ENCODE peak calls at places on chromosomes 5 and 9, in nine cellular contexts. One of them, this sample, is unnamed.

GRCh38 chr5:172028167-172028566 is 21.7 kb upstream of the FBXW11 start:
- DNase-seq in right atrium auricular region: no peak
- DNase-seq in fibroblast of the aortic adventitia: no peak
- DNase-seq in hepatocyte: no peak
- DNase-seq in K562: no peak
- DNase-seq in CD8-positive, alpha-beta T cell: no peak
- DNase-seq in dorsolateral prefrontal cortex: no peak
- DNase-seq in sigmoid colon: no peak
- DNase-seq in adrenal gland: no peak
- DNase-seq in this sample: no peak

GRCh38 chr5:171750316-171750788 is 35.3 kb upstream of the SMIM23 start:
- DNase-seq in CD8-positive, alpha-beta T cell: no peak
- DNase-seq in fibroblast of the aortic adventitia: peak; percentile 64
- DNase-seq in right atrium auricular region: peak; percentile 85
- DNase-seq in K562: no peak
- DNase-seq in adrenal gland: peak; percentile 31
- DNase-seq in dorsolateral prefrontal cortex: no peak
- DNase-seq in hepatocyte: no peak
- DNase-seq in sigmoid colon: no peak
- DNase-seq in this sample: no peak

GRCh38 chr9:133726401-133727276 is 11.5 kb downstream of the SARDH start:
- DNase-seq in CD8-positive, alpha-beta T cell: peak; percentile 41
- DNase-seq in fibroblast of the aortic adventitia: peak; percentile 48
- DNase-seq in K562: peak; percentile 73
- DNase-seq in adrenal gland: peak; percentile 57
- DNase-seq in sigmoid colon: peak; percentile 74
- DNase-seq in hepatocyte: peak; percentile 80
- DNase-seq in dorsolateral prefrontal cortex: peak; percentile 82
- DNase-seq in right atrium auricular region: no peak
- DNase-seq in this sample: peak; percentile 46

GRCh38 chr9:119967867-119968535 is 598.8 kb upstream of the BRINP1 start:
- DNase-seq in dorsolateral prefrontal cortex: no peak
- DNase-seq in hepatocyte: no peak
- DNase-seq in fibroblast of the aortic adventitia: no peak
- DNase-seq in K562: no peak
- DNase-seq in right atrium auricular region: no peak
- DNase-seq in sigmoid colon: no peak
- DNase-seq in CD8-positive, alpha-beta T cell: no peak
- DNase-seq in adrenal gland: no peak
- DNase-seq in this sample: no peak

GRCh38 chr9:86659413-86660046 is 287.8 kb downstream of the GAS1 start:
- DNase-seq in fibroblast of the aortic adventitia: no peak
- DNase-seq in adrenal gland: no peak
- DNase-seq in CD8-positive, alpha-beta T cell: no peak
- DNase-seq in K562: no peak
- DNase-seq in right atrium auricular region: no peak
- DNase-seq in dorsolateral prefrontal cortex: no peak
- DNase-seq in sigmoid colon: no peak
- DNase-seq in hepatocyte: no peak
- DNase-seq in this sample: no peak

GRCh38 chr9:84513473-84513872 is 156.1 kb upstream of the NTRK2 start:
- DNase-seq in K562: no peak
- DNase-seq in right atrium auricular region: no peak
- DNase-seq in hepatocyte: peak; percentile 29
- DNase-seq in CD8-positive, alpha-beta T cell: no peak
- DNase-seq in dorsolateral prefrontal cortex: no peak
- DNase-seq in sigmoid colon: no peak
- DNase-seq in adrenal gland: no peak
- DNase-seq in fibroblast of the aortic adventitia: no peak
- DNase-seq in this sample: no peak

GRCh38 chr9:82133973-82134372 is 145.4 kb downstream of the SPATA31D1 start:
- DNase-seq in fibroblast of the aortic adventitia: peak; percentile 54
- DNase-seq in CD8-positive, alpha-beta T cell: no peak
- DNase-seq in right atrium auricular region: no peak
- DNase-seq in K562: no peak
- DNase-seq in hepatocyte: no peak
- DNase-seq in adrenal gland: no peak
- DNase-seq in dorsolateral prefrontal cortex: no peak
- DNase-seq in sigmoid colon: no peak
- DNase-seq in this sample: no peak

GRCh38 chr9:125397736-125398135 is 136.1 kb downstream of the GAPVD1 start:
- DNase-seq in right atrium auricular region: no peak
- DNase-seq in sigmoid colon: no peak
- DNase-seq in adrenal gland: no peak
- DNase-seq in hepatocyte: no peak
- DNase-seq in CD8-positive, alpha-beta T cell: no peak
- DNase-seq in K562: no peak
- DNase-seq in fibroblast of the aortic adventitia: no peak
- DNase-seq in dorsolateral prefrontal cortex: peak; percentile 57
- DNase-seq in this sample: no peak

GRCh38 chr9:5013379-5013778 is 28.3 kb downstream of the JAK2 start:
- DNase-seq in CD8-positive, alpha-beta T cell: no peak
- DNase-seq in K562: no peak
- DNase-seq in dorsolateral prefrontal cortex: no peak
- DNase-seq in fibroblast of the aortic adventitia: peak; percentile 45
- DNase-seq in hepatocyte: no peak
- DNase-seq in right atrium auricular region: no peak
- DNase-seq in adrenal gland: no peak
- DNase-seq in sigmoid colon: no peak
- DNase-seq in this sample: no peak

GRCh38 chr5:120749737-120750136 is 285.6 kb downstream of the PRR16 start:
- DNase-seq in hepatocyte: no peak
- DNase-seq in right atrium auricular region: no peak
- DNase-seq in sigmoid colon: no peak
- DNase-seq in dorsolateral prefrontal cortex: no peak
- DNase-seq in fibroblast of the aortic adventitia: no peak
- DNase-seq in CD8-positive, alpha-beta T cell: no peak
- DNase-seq in K562: no peak
- DNase-seq in adrenal gland: no peak
- DNase-seq in this sample: no peak

GRCh38 chr9:120236596-120236995 is 343.4 kb downstream of the CDK5RAP2 start:
- DNase-seq in sigmoid colon: no peak
- DNase-seq in hepatocyte: no peak
- DNase-seq in CD8-positive, alpha-beta T cell: no peak
- DNase-seq in adrenal gland: no peak
- DNase-seq in right atrium auricular region: no peak
- DNase-seq in dorsolateral prefrontal cortex: no peak
- DNase-seq in fibroblast of the aortic adventitia: no peak
- DNase-seq in K562: no peak
- DNase-seq in this sample: no peak

GRCh38 chr9:132210472-132211145 is 48.8 kb downstream of the NTNG2 start:
- DNase-seq in hepatocyte: no peak
- DNase-seq in dorsolateral prefrontal cortex: no peak
- DNase-seq in K562: no peak
- DNase-seq in right atrium auricular region: no peak
- DNase-seq in fibroblast of the aortic adventitia: peak; percentile 24
- DNase-seq in adrenal gland: no peak
- DNase-seq in CD8-positive, alpha-beta T cell: no peak
- DNase-seq in sigmoid colon: no peak
- DNase-seq in this sample: no peak

GRCh38 chr9:135958485-135958884 is 2.7 kb downstream of the UBAC1 start:
- DNase-seq in hepatocyte: no peak
- DNase-seq in right atrium auricular region: no peak
- DNase-seq in K562: no peak
- DNase-seq in fibroblast of the aortic adventitia: no peak
- DNase-seq in sigmoid colon: no peak
- DNase-seq in dorsolateral prefrontal cortex: no peak
- DNase-seq in CD8-positive, alpha-beta T cell: no peak
- DNase-seq in adrenal gland: peak; percentile 40
- DNase-seq in this sample: no peak

GRCh38 chr5:141692533-141692888 is 10.5 kb upstream of the ARAP3 start:
- DNase-seq in right atrium auricular region: no peak
- DNase-seq in fibroblast of the aortic adventitia: no peak
- DNase-seq in dorsolateral prefrontal cortex: no peak
- DNase-seq in adrenal gland: no peak
- DNase-seq in hepatocyte: no peak
- DNase-seq in CD8-positive, alpha-beta T cell: no peak
- DNase-seq in K562: no peak
- DNase-seq in sigmoid colon: no peak
- DNase-seq in this sample: no peak

GRCh38 chr5:142644640-142645361 is 41.1 kb downstream of the FGF1 start:
- DNase-seq in right atrium auricular region: peak; percentile 67
- DNase-seq in adrenal gland: peak; percentile 33
- DNase-seq in K562: no peak
- DNase-seq in dorsolateral prefrontal cortex: no peak
- DNase-seq in sigmoid colon: peak; percentile 75
- DNase-seq in hepatocyte: peak; percentile 80
- DNase-seq in CD8-positive, alpha-beta T cell: no peak
- DNase-seq in fibroblast of the aortic adventitia: peak; percentile 100
- DNase-seq in this sample: peak; percentile 97

GRCh38 chr9:108434502-108434901 is 421.3 kb downstream of the ACTL7B start:
- DNase-seq in adrenal gland: no peak
- DNase-seq in hepatocyte: no peak
- DNase-seq in dorsolateral prefrontal cortex: no peak
- DNase-seq in CD8-positive, alpha-beta T cell: no peak
- DNase-seq in K562: no peak
- DNase-seq in sigmoid colon: no peak
- DNase-seq in right atrium auricular region: no peak
- DNase-seq in fibroblast of the aortic adventitia: peak; percentile 18
- DNase-seq in this sample: no peak

GRCh38 chr9:26264709-26265601 is 586.7 kb upstream of the TUSC1 start:
- DNase-seq in right atrium auricular region: no peak
- DNase-seq in adrenal gland: no peak
- DNase-seq in fibroblast of the aortic adventitia: peak; percentile 64
- DNase-seq in dorsolateral prefrontal cortex: no peak
- DNase-seq in hepatocyte: peak; percentile 5
- DNase-seq in sigmoid colon: no peak
- DNase-seq in K562: no peak
- DNase-seq in CD8-positive, alpha-beta T cell: no peak
- DNase-seq in this sample: no peak

GRCh38 chr9:135796784-135797462 is 94.9 kb downstream of the KCNT1 start:
- DNase-seq in CD8-positive, alpha-beta T cell: no peak
- DNase-seq in sigmoid colon: no peak
- DNase-seq in dorsolateral prefrontal cortex: no peak
- DNase-seq in K562: no peak
- DNase-seq in hepatocyte: no peak
- DNase-seq in adrenal gland: no peak
- DNase-seq in right atrium auricular region: no peak
- DNase-seq in fibroblast of the aortic adventitia: no peak
- DNase-seq in this sample: no peak

GRCh38 chr9:3525836-3526165 is at the start of gene RFX3:
- DNase-seq in sigmoid colon: peak; percentile 95
- DNase-seq in adrenal gland: peak; percentile 91
- DNase-seq in CD8-positive, alpha-beta T cell: peak; percentile 86
- DNase-seq in K562: peak; percentile 77
- DNase-seq in right atrium auricular region: peak; percentile 82
- DNase-seq in hepatocyte: peak; percentile 96
- DNase-seq in dorsolateral prefrontal cortex: peak; percentile 91
- DNase-seq in fibroblast of the aortic adventitia: peak; percentile 95
- DNase-seq in this sample: peak; percentile 85

GRCh38 chr5:173486355-173486754 is 130.1 kb downstream of the BOD1 start:
- DNase-seq in CD8-positive, alpha-beta T cell: no peak
- DNase-seq in fibroblast of the aortic adventitia: no peak
- DNase-seq in K562: no peak
- DNase-seq in dorsolateral prefrontal cortex: no peak
- DNase-seq in hepatocyte: no peak
- DNase-seq in sigmoid colon: no peak
- DNase-seq in adrenal gland: no peak
- DNase-seq in right atrium auricular region: peak; percentile 38
- DNase-seq in this sample: no peak

GRCh38 chr5:135569755-135570452 is 8.9 kb downstream of the CXCL14 start:
- DNase-seq in dorsolateral prefrontal cortex: no peak
- DNase-seq in K562: peak; percentile 53
- DNase-seq in adrenal gland: peak; percentile 35
- DNase-seq in CD8-positive, alpha-beta T cell: no peak
- DNase-seq in hepatocyte: peak; percentile 72
- DNase-seq in fibroblast of the aortic adventitia: peak; percentile 33
- DNase-seq in right atrium auricular region: no peak
- DNase-seq in sigmoid colon: no peak
- DNase-seq in this sample: no peak
- TF ChIP-seq CTCF in dorsolateral prefrontal cortex: peak; percentile 38
- TF ChIP-seq CTCF in K562: peak; percentile 61
- TF ChIP-seq CTCF in adrenal gland: no peak
- TF ChIP-seq CTCF in CD8-positive, alpha-beta T cell: no peak
- TF ChIP-seq CTCF in hepatocyte: peak; percentile 46
- TF ChIP-seq CTCF in fibroblast of the aortic adventitia: peak; percentile 56
- TF ChIP-seq CTCF in right atrium auricular region: no peak
- TF ChIP-seq CTCF in sigmoid colon: no peak
- TF ChIP-seq CTCF in this sample: peak; percentile 65

DNA sequence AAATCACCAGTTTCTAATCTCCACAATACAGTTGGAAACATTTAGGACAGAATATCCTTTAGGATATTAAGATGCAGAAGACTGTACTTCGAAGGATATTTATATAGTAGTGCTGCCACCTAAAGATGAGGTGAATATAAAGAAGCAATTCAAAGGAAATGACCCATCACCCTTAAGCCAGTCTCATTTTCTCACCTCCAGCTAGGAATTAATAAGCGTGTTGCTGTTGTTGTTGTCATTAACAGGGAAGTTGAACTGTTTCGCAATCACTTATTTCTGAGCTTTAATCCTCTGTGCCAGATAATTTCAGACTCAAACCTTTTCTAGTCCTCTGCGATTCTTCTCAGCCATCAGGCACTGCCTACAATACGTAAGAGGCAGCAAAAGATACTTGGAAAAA is 7.8 kb upstream of the PURA start:
- DNase-seq in fibroblast of the aortic adventitia: no peak
- DNase-seq in sigmoid colon: no peak
- DNase-seq in K562: no peak
- DNase-seq in adrenal gland: no peak
- DNase-seq in dorsolateral prefrontal cortex: no peak
- DNase-seq in hepatocyte: no peak
- DNase-seq in right atrium auricular region: no peak
- DNase-seq in CD8-positive, alpha-beta T cell: no peak
- DNase-seq in this sample: no peak
- TF ChIP-seq CTCF in fibroblast of the aortic adventitia: no peak
- TF ChIP-seq CTCF in sigmoid colon: no peak
- TF ChIP-seq CTCF in K562: peak; percentile 32
- TF ChIP-seq CTCF in adrenal gland: no peak
- TF ChIP-seq CTCF in dorsolateral prefrontal cortex: peak; percentile 24
- TF ChIP-seq CTCF in hepatocyte: no peak
- TF ChIP-seq CTCF in right atrium auricular region: no peak
- TF ChIP-seq CTCF in CD8-positive, alpha-beta T cell: no peak
- TF ChIP-seq CTCF in this sample: peak; percentile 50

GRCh38 chr5:179138568-179138925 is 78.4 kb downstream of the ZNF354C start:
- DNase-seq in right atrium auricular region: no peak
- DNase-seq in dorsolateral prefrontal cortex: no peak
- DNase-seq in K562: no peak
- DNase-seq in hepatocyte: no peak
- DNase-seq in sigmoid colon: no peak
- DNase-seq in adrenal gland: no peak
- DNase-seq in CD8-positive, alpha-beta T cell: no peak
- DNase-seq in fibroblast of the aortic adventitia: no peak
- DNase-seq in this sample: peak; percentile 53
- TF ChIP-seq CTCF in right atrium auricular region: no peak
- TF ChIP-seq CTCF in dorsolateral prefrontal cortex: no peak
- TF ChIP-seq CTCF in K562: no peak
- TF ChIP-seq CTCF in hepatocyte: no peak
- TF ChIP-seq CTCF in sigmoid colon: no peak
- TF ChIP-seq CTCF in adrenal gland: no peak
- TF ChIP-seq CTCF in CD8-positive, alpha-beta T cell: no peak
- TF ChIP-seq CTCF in fibroblast of the aortic adventitia: no peak
- TF ChIP-seq CTCF in this sample: no peak

DNA sequence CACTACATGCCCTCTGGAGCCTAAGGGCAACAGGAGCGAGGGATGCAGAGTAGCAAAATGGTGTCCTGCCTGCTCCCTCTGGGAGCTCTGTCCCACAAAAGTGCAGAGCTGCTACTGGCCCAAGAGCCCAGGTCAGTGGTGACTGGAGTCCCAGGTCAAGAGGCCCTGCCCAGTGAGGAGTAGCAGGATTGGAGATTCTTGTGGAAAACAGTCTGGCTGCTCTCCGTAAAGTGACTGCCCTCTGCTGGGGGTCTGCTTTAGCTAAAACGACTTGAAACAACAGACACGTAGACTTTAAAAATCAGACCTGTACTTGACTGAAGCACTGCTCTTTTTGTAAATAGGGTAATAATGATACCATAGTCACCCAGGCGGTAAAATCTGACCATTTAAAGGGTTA is 917.0 kb downstream of the MAT2B start:
- DNase-seq in K562: no peak
- DNase-seq in dorsolateral prefrontal cortex: no peak
- DNase-seq in adrenal gland: no peak
- DNase-seq in sigmoid colon: no peak
- DNase-seq in fibroblast of the aortic adventitia: peak; percentile 55
- DNase-seq in CD8-positive, alpha-beta T cell: no peak
- DNase-seq in right atrium auricular region: no peak
- DNase-seq in hepatocyte: peak; percentile 49
- DNase-seq in this sample: no peak
- TF ChIP-seq CTCF in K562: peak; percentile 51
- TF ChIP-seq CTCF in dorsolateral prefrontal cortex: no peak
- TF ChIP-seq CTCF in adrenal gland: no peak
- TF ChIP-seq CTCF in sigmoid colon: no peak
- TF ChIP-seq CTCF in fibroblast of the aortic adventitia: peak; percentile 34
- TF ChIP-seq CTCF in CD8-positive, alpha-beta T cell: no peak
- TF ChIP-seq CTCF in right atrium auricular region: no peak
- TF ChIP-seq CTCF in hepatocyte: peak; percentile 37
- TF ChIP-seq CTCF in this sample: peak; percentile 27

This sample was measured in RWPE2.